ENCODE peak calls at places on chromosome 5, in five cellular contexts. One of them, this sample, is unnamed.

GRCh38 chr5:141695627-141696180 is 13.7 kb upstream of the ARAP3 start:
- DNase-seq in left ventricle myocardium inferior: peak; percentile 61
- DNase-seq in OCI-LY7: no peak
- DNase-seq in keratinocyte: no peak
- DNase-seq in cardiac muscle cell: peak; percentile 28
- DNase-seq in this sample: peak; percentile 48

GRCh38 chr5:179311091-179311470 is 34.2 kb downstream of the ADAMTS2 start:
- DNase-seq in OCI-LY7: no peak
- DNase-seq in cardiac muscle cell: no peak
- DNase-seq in left ventricle myocardium inferior: no peak
- DNase-seq in keratinocyte: no peak
- DNase-seq in this sample: peak; percentile 3

GRCh38 chr5:59272744-59273427 is 620.6 kb downstream of the PDE4D start:
- DNase-seq in OCI-LY7: no peak
- DNase-seq in left ventricle myocardium inferior: no peak
- DNase-seq in cardiac muscle cell: no peak
- DNase-seq in keratinocyte: no peak
- DNase-seq in this sample: no peak

GRCh38 chr5:132556511-132557424 is at the start of gene RAD50:
- DNase-seq in left ventricle myocardium inferior: peak; percentile 94
- DNase-seq in OCI-LY7: peak; percentile 97
- DNase-seq in keratinocyte: peak; percentile 69
- DNase-seq in cardiac muscle cell: peak; percentile 95
- DNase-seq in this sample: peak; percentile 94

GRCh38 chr5:143826909-143827514 is 15.1 kb downstream of the HMHB1 start:
- DNase-seq in cardiac muscle cell: no peak
- DNase-seq in left ventricle myocardium inferior: no peak
- DNase-seq in OCI-LY7: no peak
- DNase-seq in keratinocyte: no peak
- DNase-seq in this sample: no peak

GRCh38 chr5:74233091-74233490 is 407.4 kb downstream of the ENC1 start:
- DNase-seq in OCI-LY7: no peak
- DNase-seq in cardiac muscle cell: no peak
- DNase-seq in keratinocyte: no peak
- DNase-seq in left ventricle myocardium inferior: no peak
- DNase-seq in this sample: no peak

GRCh38 chr5:38060354-38060753 is 198.0 kb upstream of the EGFLAM start:
- DNase-seq in OCI-LY7: no peak
- DNase-seq in left ventricle myocardium inferior: no peak
- DNase-seq in cardiac muscle cell: peak; percentile 26
- DNase-seq in keratinocyte: no peak
- DNase-seq in this sample: no peak

GRCh38 chr5:134113572-134113907 is 941 bp upstream of the TCF7 start:
- DNase-seq in keratinocyte: no peak
- DNase-seq in cardiac muscle cell: no peak
- DNase-seq in left ventricle myocardium inferior: no peak
- DNase-seq in OCI-LY7: no peak
- DNase-seq in this sample: no peak

GRCh38 chr5:176415240-176416122 is 858 bp downstream of the CLTB start:
- DNase-seq in cardiac muscle cell: peak; percentile 56
- DNase-seq in keratinocyte: no peak
- DNase-seq in OCI-LY7: peak; percentile 18
- DNase-seq in left ventricle myocardium inferior: no peak
- DNase-seq in this sample: peak; percentile 51

GRCh38 chr5:180646289-180646962 is 3.0 kb downstream of the FLT4 start:
- DNase-seq in left ventricle myocardium inferior: no peak
- DNase-seq in keratinocyte: no peak
- DNase-seq in cardiac muscle cell: no peak
- DNase-seq in OCI-LY7: no peak
- DNase-seq in this sample: no peak

GRCh38 chr5:107875834-107876233 is 205.1 kb upstream of the EFNA5 start:
- DNase-seq in OCI-LY7: no peak
- DNase-seq in keratinocyte: no peak
- DNase-seq in cardiac muscle cell: peak; percentile 6
- DNase-seq in left ventricle myocardium inferior: no peak
- DNase-seq in this sample: no peak

GRCh38 chr5:133041910-133042309 is 9.9 kb upstream of the HSPA4 start:
- DNase-seq in left ventricle myocardium inferior: no peak
- DNase-seq in cardiac muscle cell: peak; percentile 34
- DNase-seq in keratinocyte: no peak
- DNase-seq in OCI-LY7: no peak
- DNase-seq in this sample: no peak

GRCh38 chr5:51468196-51468595 is 84.9 kb downstream of the ISL1 start:
- DNase-seq in keratinocyte: no peak
- DNase-seq in left ventricle myocardium inferior: no peak
- DNase-seq in cardiac muscle cell: no peak
- DNase-seq in OCI-LY7: no peak
- DNase-seq in this sample: no peak

GRCh38 chr5:132272341-132273210 is 15.1 kb downstream of the PDLIM4 start:
- DNase-seq in left ventricle myocardium inferior: peak; percentile 52
- DNase-seq in OCI-LY7: peak; percentile 57
- DNase-seq in keratinocyte: no peak
- DNase-seq in cardiac muscle cell: peak; percentile 70
- DNase-seq in this sample: peak; percentile 75

GRCh38 chr5:134053840-134054338 is 49.1 kb upstream of the VDAC1 start:
- DNase-seq in left ventricle myocardium inferior: no peak
- DNase-seq in cardiac muscle cell: peak; percentile 87
- DNase-seq in keratinocyte: no peak
- DNase-seq in OCI-LY7: no peak
- DNase-seq in this sample: no peak

GRCh38 chr5:80141681-80142080 is 106.5 kb downstream of the THBS4 start:
- DNase-seq in cardiac muscle cell: no peak
- DNase-seq in OCI-LY7: no peak
- DNase-seq in left ventricle myocardium inferior: no peak
- DNase-seq in keratinocyte: no peak
- DNase-seq in this sample: no peak

GRCh38 chr5:60843693-60844428 is at the start of gene ELOVL7:
- DNase-seq in keratinocyte: no peak
- DNase-seq in left ventricle myocardium inferior: no peak
- DNase-seq in OCI-LY7: no peak
- DNase-seq in cardiac muscle cell: peak; percentile 40
- DNase-seq in this sample: peak; percentile 59

GRCh38 chr5:153425914-153426313 is 64.6 kb upstream of the GRIA1 start:
- DNase-seq in left ventricle myocardium inferior: no peak
- DNase-seq in keratinocyte: no peak
- DNase-seq in cardiac muscle cell: no peak
- DNase-seq in OCI-LY7: peak; percentile 6
- DNase-seq in this sample: no peak

GRCh38 chr5:21121213-21121612 is 1133.2 kb upstream of the CDH18 start:
- DNase-seq in OCI-LY7: no peak
- DNase-seq in keratinocyte: no peak
- DNase-seq in cardiac muscle cell: peak; percentile 3
- DNase-seq in left ventricle myocardium inferior: no peak
- DNase-seq in this sample: no peak

GRCh38 chr5:139246394-139246793 is 47.1 kb upstream of the MATR3 start:
- DNase-seq in keratinocyte: peak; percentile 23
- DNase-seq in cardiac muscle cell: peak; percentile 57
- DNase-seq in left ventricle myocardium inferior: no peak
- DNase-seq in OCI-LY7: no peak
- DNase-seq in this sample: no peak

GRCh38 chr5:178201221-178201926 is 3.0 kb upstream of the HNRNPAB start:
- DNase-seq in OCI-LY7: no peak
- DNase-seq in keratinocyte: no peak
- DNase-seq in cardiac muscle cell: peak; percentile 35
- DNase-seq in left ventricle myocardium inferior: no peak
- DNase-seq in this sample: no peak

GRCh38 chr5:113119271-113119924 is 142.8 kb downstream of the DCP2 start:
- DNase-seq in keratinocyte: no peak
- DNase-seq in left ventricle myocardium inferior: peak; percentile 86
- DNase-seq in OCI-LY7: no peak
- DNase-seq in cardiac muscle cell: peak; percentile 44
- DNase-seq in this sample: peak; percentile 44

GRCh38 chr5:167961731-167962130 is 329.7 kb upstream of the WWC1 start:
- DNase-seq in cardiac muscle cell: no peak
- DNase-seq in left ventricle myocardium inferior: no peak
- DNase-seq in keratinocyte: no peak
- DNase-seq in OCI-LY7: no peak
- DNase-seq in this sample: no peak

GRCh38 chr5:4042311-4042710 is 446.7 kb downstream of the IRX1 start:
- DNase-seq in OCI-LY7: no peak
- DNase-seq in left ventricle myocardium inferior: no peak
- DNase-seq in keratinocyte: no peak
- DNase-seq in cardiac muscle cell: no peak
- DNase-seq in this sample: no peak

GRCh38 chr5:175867587-175868347 is 3.6 kb upstream of the CPLX2 start:
- DNase-seq in OCI-LY7: peak; percentile 5
- DNase-seq in cardiac muscle cell: peak; percentile 2
- DNase-seq in left ventricle myocardium inferior: no peak
- DNase-seq in keratinocyte: no peak
- DNase-seq in this sample: peak; percentile 90

GRCh38 chr5:15752886-15753285 is 252.9 kb downstream of the FBXL7 start:
- DNase-seq in keratinocyte: no peak
- DNase-seq in left ventricle myocardium inferior: peak; percentile 73
- DNase-seq in OCI-LY7: no peak
- DNase-seq in cardiac muscle cell: peak; percentile 79
- DNase-seq in this sample: peak; percentile 94

DNA sequence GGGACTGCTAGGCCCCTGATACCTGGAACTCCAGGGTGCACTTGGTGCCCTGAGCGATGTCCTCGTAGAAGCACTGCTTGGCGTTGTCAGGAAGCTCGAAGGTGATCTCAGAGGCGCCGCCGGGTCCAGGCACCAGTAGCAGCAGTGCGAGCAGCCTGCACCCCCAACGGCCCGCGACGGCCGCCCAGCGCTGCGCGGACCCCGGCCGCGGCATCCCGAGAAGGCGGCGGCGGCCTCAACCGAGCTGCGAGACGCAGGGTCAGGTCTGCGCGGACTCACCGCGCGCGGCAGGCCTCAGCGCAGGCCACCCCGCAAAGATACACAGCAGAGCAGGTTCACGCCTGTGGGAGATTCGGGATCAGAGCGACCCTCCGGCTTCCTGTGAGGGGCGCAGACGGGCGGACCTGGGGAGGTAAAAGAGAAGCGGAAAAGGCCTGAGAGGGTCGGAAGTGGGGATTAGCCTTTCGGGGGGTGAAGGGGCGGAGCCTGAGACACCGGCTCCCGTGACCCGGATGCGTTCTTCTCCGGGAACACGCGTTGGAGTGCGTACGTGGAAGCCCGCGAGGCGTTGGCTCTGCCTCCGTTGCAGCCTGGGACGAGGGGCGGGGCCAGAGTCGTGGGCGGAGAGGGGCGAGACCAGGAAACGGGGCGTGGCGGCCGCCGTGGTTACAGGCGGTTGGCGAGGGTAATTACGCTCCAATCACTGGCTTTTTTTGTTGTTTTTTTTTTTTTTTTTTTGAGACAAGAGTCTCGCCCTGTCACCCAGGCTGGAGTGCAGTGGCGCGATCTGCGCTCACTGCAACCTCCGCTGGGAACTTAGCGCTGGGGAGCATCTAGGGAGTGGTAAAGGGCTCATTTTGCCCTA is at the start of gene TMED7:
- DNase-seq in keratinocyte: peak; percentile 59
- DNase-seq in left ventricle myocardium inferior: peak; percentile 100
- DNase-seq in cardiac muscle cell: peak; percentile 99
- DNase-seq in OCI-LY7: peak; percentile 98
- DNase-seq in this sample: peak; percentile 100
- TF ChIP-seq CTCF in keratinocyte: no peak
- TF ChIP-seq CTCF in left ventricle myocardium inferior: peak; percentile 39
- TF ChIP-seq CTCF in cardiac muscle cell: no peak
- TF ChIP-seq CTCF in OCI-LY7: peak; percentile 17
- TF ChIP-seq CTCF in this sample: no peak

DNA sequence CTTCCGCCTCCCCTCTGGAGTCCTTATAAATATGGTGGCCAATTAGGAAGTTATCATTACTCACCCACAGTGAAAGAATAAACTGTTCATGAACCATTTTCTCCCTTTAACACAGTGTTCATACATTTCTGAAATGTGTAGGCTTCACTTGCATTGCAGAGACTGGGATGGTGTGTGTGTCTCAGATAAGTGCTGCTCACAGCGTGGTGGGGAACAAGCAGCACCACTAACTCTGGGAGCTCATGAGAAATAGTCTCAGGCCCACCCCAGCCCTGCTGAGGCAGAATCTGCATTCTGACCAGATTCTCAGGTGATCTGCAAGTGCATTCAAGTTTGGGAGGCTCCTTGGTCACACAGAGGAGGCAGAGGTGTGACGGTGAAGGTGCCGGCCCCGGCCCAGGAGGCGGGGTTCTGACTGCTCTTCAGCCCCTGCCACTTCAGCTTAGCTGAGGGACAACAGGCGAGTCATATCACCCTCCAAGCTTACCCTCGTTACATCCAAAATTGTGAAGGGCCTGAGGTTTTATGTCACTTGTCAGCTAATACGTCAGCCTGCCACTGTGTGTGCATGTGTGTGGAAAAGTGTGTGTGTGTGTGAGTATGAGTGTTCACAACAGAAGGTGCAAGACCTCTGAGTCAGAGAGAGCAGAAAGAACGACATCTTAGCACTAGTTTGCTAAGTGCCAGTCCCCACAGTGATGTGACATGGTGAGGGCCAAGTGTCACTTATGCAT is 34.7 kb downstream of the DAP start:
- DNase-seq in OCI-LY7: no peak
- DNase-seq in left ventricle myocardium inferior: no peak
- DNase-seq in keratinocyte: no peak
- DNase-seq in cardiac muscle cell: no peak
- DNase-seq in this sample: no peak
- H3K4me1 ChIP-seq in OCI-LY7: peaks cover 6% of the 10 kb centered on the region
- H3K4me1 ChIP-seq in left ventricle myocardium inferior: peaks cover 45% of the 10 kb centered on the region
- H3K4me1 ChIP-seq in keratinocyte: peaks cover 30% of the 10 kb centered on the region
- H3K4me1 ChIP-seq in cardiac muscle cell: peaks cover 15% of the 10 kb centered on the region
- H3K4me1 ChIP-seq in this sample: no peaks in the 10 kb centered on the region

DNA sequence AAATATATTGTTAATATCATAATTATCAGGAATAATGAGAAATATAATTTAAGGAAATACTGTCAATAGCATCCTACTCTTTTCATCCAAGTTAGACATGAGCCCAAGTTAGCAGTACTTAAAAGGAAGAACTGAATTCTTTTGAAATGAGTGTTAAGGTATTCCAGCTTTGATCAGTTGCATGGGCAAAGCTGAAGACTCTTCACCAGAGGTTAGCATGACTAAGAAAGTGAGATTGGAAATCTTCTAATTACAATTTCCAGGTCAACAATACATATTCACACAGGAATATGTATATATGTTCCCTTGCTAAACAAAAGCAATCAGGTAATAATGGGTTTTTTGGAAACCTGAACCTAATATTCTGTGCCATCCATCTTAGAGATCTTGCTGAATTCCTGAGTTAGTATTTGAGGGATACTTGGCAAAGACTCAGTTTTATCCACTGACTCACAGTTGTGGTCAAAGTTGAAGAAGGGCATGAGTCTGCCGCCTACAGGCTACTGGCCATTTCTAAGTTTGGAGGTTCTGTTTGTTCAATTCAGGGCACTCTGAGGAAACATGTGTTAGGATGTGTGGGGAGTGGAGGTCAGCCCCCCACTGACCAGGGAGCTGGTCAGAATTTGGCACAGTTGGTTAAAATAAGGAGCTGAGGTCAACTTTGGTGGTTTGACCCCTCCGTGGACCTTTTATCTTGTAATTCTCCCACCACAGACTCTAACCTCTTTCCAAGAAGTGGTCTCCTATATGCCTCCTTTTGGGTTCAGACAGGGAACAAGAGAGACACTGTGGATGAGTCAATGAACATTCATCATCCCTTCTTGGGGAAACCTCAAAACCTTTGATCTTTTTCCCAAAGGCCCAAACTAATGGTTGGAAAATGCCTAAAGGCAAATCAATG is 118.3 kb downstream of the PIK3R1 start:
- DNase-seq in left ventricle myocardium inferior: no peak
- DNase-seq in OCI-LY7: no peak
- DNase-seq in keratinocyte: no peak
- DNase-seq in cardiac muscle cell: peak; percentile 88
- DNase-seq in this sample: no peak
- TF ChIP-seq CTCF in left ventricle myocardium inferior: no peak
- TF ChIP-seq CTCF in OCI-LY7: no peak
- TF ChIP-seq CTCF in keratinocyte: peak; percentile 36
- TF ChIP-seq CTCF in cardiac muscle cell: peak; percentile 48
- TF ChIP-seq CTCF in this sample: no peak

GRCh38 chr5:83133797-83134196 is 56.5 kb downstream of the XRCC4 start:
- DNase-seq in left ventricle myocardium inferior: no peak
- DNase-seq in cardiac muscle cell: no peak
- DNase-seq in keratinocyte: no peak
- DNase-seq in OCI-LY7: no peak
- DNase-seq in this sample: no peak
- H3K4me1 ChIP-seq in left ventricle myocardium inferior: peaks cover 5% of the 10 kb centered on the region
- H3K4me1 ChIP-seq in cardiac muscle cell: peaks cover 4% of the 10 kb centered on the region
- H3K4me1 ChIP-seq in keratinocyte: no peaks in the 10 kb centered on the region
- H3K4me1 ChIP-seq in OCI-LY7: no peaks in the 10 kb centered on the region
- H3K4me1 ChIP-seq in this sample: no peaks in the 10 kb centered on the region